ENCODE peak calls at places on chromosomes 13 and 19, in ten cellular contexts. Z is posterior vena cava; D is GM10248; K is lung microvascular endothelial cell; J is tibial nerve; G is left ventricle myocardium inferior; M is activated CD4-positive, CD25-positive, alpha-beta regulatory T cell treated with anti-CD3 and anti-CD28 coated beads, Interleukin-2, amount 50 U/mL, for 72 hours; X is NCI-H2029 treated with DMSO at 0.1 percent for 48 hours; U is activated CD8-positive, alpha-beta memory T cell treated with anti-CD3 and anti-CD28 coated beads for 1 hour; F is naive B cell. H is an unnamed sample.

GRCh38 chr13:93244141-93244917 is 17.7 kb downstream of the GPC6 start:
- DNase-seq in Z (peak), D (no peak), K (no peak), J (no peak), G (no peak), M (no peak), X (no peak), U (no peak), F (no peak), H (no peak)

GRCh38 chr13:18946738-18947137 is 234.9 kb downstream of the TUBA3C start:
- DNase-seq in Z (no peak), D (no peak), K (no peak), J (no peak), G (no peak), M (no peak), X (no peak), U (no peak), F (no peak), H (no peak)

GRCh38 chr13:76792680-76793334 is 93.4 kb downstream of the KCTD12 start:
- DNase-seq in Z (no peak), D (no peak), K (peak), J (no peak), G (no peak), M (no peak), X (no peak), U (no peak), F (no peak), H (no peak)

GRCh38 chr19:35355851-35356460 is 2.3 kb upstream of the FFAR3 start:
- DNase-seq in Z (peak), D (peak), K (no peak), J (no peak), G (no peak), M (no peak), X (no peak), U (no peak), F (no peak), H (no peak)

GRCh38 chr19:38666662-38667448 is 19.4 kb downstream of the ACTN4 start:
- DNase-seq in Z (no peak), D (peak), K (peak), J (no peak), G (no peak), M (no peak), X (peak), U (no peak), F (no peak), H (no peak)

GRCh38 chr19:33048806-33049676 is 15.6 kb downstream of the RHPN2 start:
- DNase-seq in Z (no peak), D (no peak), K (no peak), J (no peak), G (no peak), M (no peak), X (no peak), U (no peak), F (no peak), H (no peak)

GRCh38 chr13:79530270-79530669 is 49.3 kb downstream of the NDFIP2 start:
- DNase-seq in Z (no peak), D (no peak), K (no peak), J (no peak), G (no peak), M (no peak), X (no peak), U (no peak), F (no peak), H (no peak)

GRCh38 chr13:71621152-71622124 is 245.6 kb downstream of the DACH1 start:
- DNase-seq in Z (no peak), D (no peak), K (peak), J (no peak), G (no peak), M (no peak), X (no peak), U (no peak), F (no peak), H (no peak)

GRCh38 chr13:101654916-101655315 is 202.4 kb downstream of the ITGBL1 start:
- DNase-seq in Z (no peak), D (no peak), K (peak), J (no peak), G (no peak), M (no peak), X (no peak), U (no peak), F (no peak), H (no peak)

GRCh38 chr13:113949546-113949945 is 24.3 kb downstream of the C13orf46 start:
- DNase-seq in Z (peak), D (no peak), K (no peak), J (no peak), G (peak), M (no peak), X (no peak), U (no peak), F (no peak), H (no peak)

GRCh38 chr19:11657307-11657706 is 60.0 kb downstream of the ZNF627 start:
- DNase-seq in Z (no peak), D (no peak), K (no peak), J (no peak), G (no peak), M (no peak), X (peak), U (no peak), F (no peak), H (no peak)

GRCh38 chr13:59024434-59024833 is 1139.3 kb downstream of the DIAPH3 start:
- DNase-seq in Z (no peak), D (no peak), K (no peak), J (no peak), G (no peak), M (no peak), X (no peak), U (no peak), F (no peak), H (no peak)

GRCh38 chr13:48014359-48014758 is 13.3 kb upstream of the SUCLA2 start:
- DNase-seq in Z (no peak), D (no peak), K (no peak), J (no peak), G (no peak), M (no peak), X (no peak), U (no peak), F (no peak), H (no peak)

GRCh38 chr13:50893211-50893852 is 16.3 kb upstream of the RNASEH2B start:
- DNase-seq in Z (no peak), D (peak), K (no peak), J (no peak), G (no peak), M (no peak), X (no peak), U (no peak), F (peak), H (no peak)

GRCh38 chr13:50375792-50376191 is 360.5 kb downstream of the KCNRG start:
- DNase-seq in Z (no peak), D (no peak), K (peak), J (no peak), G (no peak), M (no peak), X (no peak), U (no peak), F (no peak), H (no peak)

GRCh38 chr19:39828015-39828633 is 5.8 kb downstream of the DYRK1B start:
- DNase-seq in Z (no peak), D (no peak), K (no peak), J (no peak), G (no peak), M (no peak), X (peak), U (no peak), F (no peak), H (no peak)

H was measured in activated B cell treated with CpG ODN at 0.5 μM for 24 hours.